ENCODE peak calls at places on chromosomes 2 and 18, in six cellular contexts. O is IMR-90, I is HCT116, T is GM12878, V is OCI-LY7, W is mesenchymal stem cell. G is an unnamed sample.

GRCh38 chr2:12284487-12284886 is 432.2 kb upstream of the TRIB2 start:
- DNase-seq in O (peak; percentile 60), I (no peak), T (no peak), V (no peak), W (peak; percentile 57), G (no peak)

GRCh38 chr18:63321291-63321690 is 1.7 kb upstream of the BCL2 start:
- DNase-seq in O (no peak), I (no peak), T (no peak), V (no peak), W (no peak), G (no peak)

GRCh38 chr18:75779450-75779849 is 351.9 kb upstream of the SMIM21 start:
- DNase-seq in O (no peak), I (no peak), T (no peak), V (no peak), W (no peak), G (no peak)

GRCh38 chr2:70663411-70663810 is 104.6 kb downstream of the ADD2 start:
- DNase-seq in O (no peak), I (no peak), T (no peak), V (no peak), W (no peak), G (no peak)

GRCh38 chr2:137525644-137526190 is 438.6 kb upstream of the HNMT start:
- DNase-seq in O (no peak), I (no peak), T (no peak), V (no peak), W (no peak), G (no peak)

GRCh38 chr2:196336715-196337617 is 165.6 kb upstream of the STK17B start:
- DNase-seq in O (peak; percentile 58), I (no peak), T (peak; percentile 12), V (peak; percentile 49), W (peak; percentile 56), G (peak; percentile 9)

GRCh38 chr18:76767954-76768353 is 54.4 kb upstream of the ZNF236 start:
- DNase-seq in O (no peak), I (no peak), T (no peak), V (no peak), W (no peak), G (no peak)

GRCh38 chr2:15668611-15669305 is 77.1 kb downstream of the DDX1 start:
- DNase-seq in O (peak; percentile 33), I (no peak), T (no peak), V (no peak), W (peak; percentile 54), G (no peak)

GRCh38 chr2:133884739-133885381 is 316.6 kb upstream of the NCKAP5 start:
- DNase-seq in O (peak; percentile 51), I (no peak), T (no peak), V (peak; percentile 32), W (no peak), G (no peak)

GRCh38 chr2:196170681-196171247 is 614 bp downstream of the STK17B start:
- DNase-seq in O (peak; percentile 60), I (no peak), T (no peak), V (peak; percentile 63), W (peak; percentile 68), G (peak; percentile 17)

GRCh38 chr2:65164379-65165023 is 34.6 kb upstream of the RAB1A start:
- DNase-seq in O (peak; percentile 19), I (no peak), T (no peak), V (no peak), W (no peak), G (no peak)

GRCh38 chr2:62586981-62587380 is 81.0 kb upstream of the TMEM17 start:
- DNase-seq in O (peak; percentile 87), I (no peak), T (peak; percentile 32), V (no peak), W (peak; percentile 46), G (no peak)

GRCh38 chr2:42969231-42970150 is 177.1 kb upstream of the HAAO start:
- DNase-seq in O (peak; percentile 92), I (no peak), T (no peak), V (no peak), W (peak; percentile 79), G (no peak)

GRCh38 chr2:71071681-71072398 is 3.4 kb downstream of the NAGK start:
- DNase-seq in O (no peak), I (no peak), T (peak; percentile 94), V (peak; percentile 82), W (no peak), G (no peak)

GRCh38 chr2:54341656-54342055 is 85.6 kb upstream of the TSPYL6 start:
- DNase-seq in O (no peak), I (no peak), T (no peak), V (peak; percentile 26), W (no peak), G (no peak)

GRCh38 chr18:79738041-79738461 is 58.4 kb downstream of the CTDP1 start:
- DNase-seq in O (no peak), I (no peak), T (no peak), V (no peak), W (no peak), G (no peak)

GRCh38 chr2:120471166-120471565 is 125.2 kb downstream of the INHBB start:
- DNase-seq in O (no peak), I (no peak), T (no peak), V (no peak), W (no peak), G (no peak)

GRCh38 chr2:222424281-222424728 is at the start of gene SGPP2:
- DNase-seq in O (no peak), I (no peak), T (no peak), V (no peak), W (no peak), G (no peak)

GRCh38 chr2:18118703-18119102 is 240.2 kb downstream of the KCNS3 start:
- DNase-seq in O (peak; percentile 36), I (no peak), T (no peak), V (no peak), W (no peak), G (no peak)

GRCh38 chr2:54903736-54904554 is 146.3 kb downstream of the RTN4 start:
- DNase-seq in O (peak; percentile 99), I (peak; percentile 96), T (no peak), V (no peak), W (peak; percentile 98), G (no peak)

GRCh38 chr2:164146478-164146877 is 410.7 kb upstream of the FIGN start:
- DNase-seq in O (peak; percentile 28), I (no peak), T (no peak), V (no peak), W (no peak), G (no peak)

GRCh38 chr2:99598435-99598834 is 108.6 kb upstream of the REV1 start:
- DNase-seq in O (no peak), I (no peak), T (no peak), V (no peak), W (no peak), G (no peak)

GRCh38 chr2:121774216-121774615 is 18.8 kb downstream of the TSN start:
- DNase-seq in O (no peak), I (no peak), T (no peak), V (no peak), W (no peak), G (no peak)

GRCh38 chr2:43106767-43107527 is 119.5 kb downstream of the ZFP36L2 start:
- DNase-seq in O (no peak), I (no peak), T (peak; percentile 33), V (peak; percentile 60), W (no peak), G (peak; percentile 84)

DNA sequence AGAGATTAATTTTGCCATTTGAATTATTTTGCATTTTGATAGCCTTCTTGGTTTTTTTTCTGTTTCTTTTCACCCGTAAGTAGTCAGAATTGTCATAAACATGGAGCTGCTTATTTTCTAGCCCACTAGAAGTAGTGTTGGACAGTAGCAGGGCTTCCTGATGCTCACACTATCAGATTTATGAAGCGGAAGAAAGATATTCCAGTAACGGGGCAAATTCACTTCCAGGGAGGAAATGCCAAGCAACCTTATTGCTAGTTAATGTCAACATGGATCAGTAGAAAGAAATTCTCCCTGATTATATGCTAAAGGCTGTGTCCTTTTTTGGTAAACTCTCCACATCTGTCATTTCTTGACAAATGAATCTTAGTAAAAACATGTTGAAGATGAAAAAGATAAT is 19.2 kb upstream of the ADAM23 start:
- DNase-seq in O (no peak), I (no peak), T (no peak), V (no peak), W (peak; percentile 56), G (no peak)
- H2AFZ ChIP-seq in O (no peak overlapping the region), I (no peak overlapping the region), T (no peak overlapping the region), V (no peak overlapping the region), W (no peak overlapping the region), G (no peak overlapping the region)

GRCh38 chr2:129400825-129401224 is 578.6 kb upstream of the RAB6C start:
- DNase-seq in O (no peak), I (no peak), T (no peak), V (peak; percentile 0), W (no peak), G (no peak)
- H2AFZ ChIP-seq in O (no peak overlapping the region), I (no peak overlapping the region), T (no peak overlapping the region), V (no peak overlapping the region), W (no peak overlapping the region), G (no peak overlapping the region)

DNA sequence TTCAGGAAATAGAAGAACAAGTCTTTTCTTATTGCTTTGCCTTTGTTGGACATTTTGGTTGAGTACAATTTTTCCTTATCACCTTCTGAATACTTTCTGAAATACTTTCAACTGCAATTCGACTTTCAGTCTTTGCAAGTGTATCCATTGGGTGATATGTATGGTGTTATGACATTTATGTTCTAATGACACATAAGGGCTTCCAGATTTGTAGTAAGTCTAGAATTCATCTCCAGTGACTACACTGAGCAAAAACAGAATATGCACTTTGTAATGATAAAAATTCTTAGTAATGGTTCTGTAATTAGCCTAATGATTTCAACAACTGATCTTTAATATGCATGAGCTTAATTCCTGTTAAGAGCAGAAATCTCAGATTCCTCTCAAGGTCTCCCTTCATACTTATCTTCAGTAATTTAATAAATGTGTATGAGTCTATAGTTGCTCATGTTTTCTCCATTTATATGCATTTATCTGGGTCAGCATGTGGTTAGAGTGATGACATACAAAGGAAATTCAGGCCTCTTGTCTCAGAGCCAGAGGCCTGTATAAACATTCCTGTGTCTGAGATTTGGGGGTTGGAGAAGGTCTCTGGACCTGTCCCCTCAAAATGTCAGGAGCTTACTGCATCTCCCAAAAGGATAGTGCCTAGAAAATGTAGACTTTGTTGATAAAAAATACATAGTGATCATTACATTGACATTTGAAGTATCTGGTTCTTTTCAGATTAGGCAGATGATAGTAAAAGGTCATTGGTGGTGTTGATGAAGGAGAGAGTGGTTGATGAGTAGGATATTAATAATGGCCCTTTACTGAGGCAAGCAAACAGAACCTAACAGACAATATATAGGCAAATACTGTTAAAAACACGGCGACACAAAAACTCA is 114.9 kb downstream of the QPCT start:
- DNase-seq in O (peak; percentile 89), I (no peak), T (no peak), V (no peak), W (peak; percentile 79), G (no peak)
- H2AFZ ChIP-seq in O (no peak overlapping the region), I (no peak overlapping the region), T (no peak overlapping the region), V (no peak overlapping the region), W (no peak overlapping the region), G (no peak overlapping the region)

DNA sequence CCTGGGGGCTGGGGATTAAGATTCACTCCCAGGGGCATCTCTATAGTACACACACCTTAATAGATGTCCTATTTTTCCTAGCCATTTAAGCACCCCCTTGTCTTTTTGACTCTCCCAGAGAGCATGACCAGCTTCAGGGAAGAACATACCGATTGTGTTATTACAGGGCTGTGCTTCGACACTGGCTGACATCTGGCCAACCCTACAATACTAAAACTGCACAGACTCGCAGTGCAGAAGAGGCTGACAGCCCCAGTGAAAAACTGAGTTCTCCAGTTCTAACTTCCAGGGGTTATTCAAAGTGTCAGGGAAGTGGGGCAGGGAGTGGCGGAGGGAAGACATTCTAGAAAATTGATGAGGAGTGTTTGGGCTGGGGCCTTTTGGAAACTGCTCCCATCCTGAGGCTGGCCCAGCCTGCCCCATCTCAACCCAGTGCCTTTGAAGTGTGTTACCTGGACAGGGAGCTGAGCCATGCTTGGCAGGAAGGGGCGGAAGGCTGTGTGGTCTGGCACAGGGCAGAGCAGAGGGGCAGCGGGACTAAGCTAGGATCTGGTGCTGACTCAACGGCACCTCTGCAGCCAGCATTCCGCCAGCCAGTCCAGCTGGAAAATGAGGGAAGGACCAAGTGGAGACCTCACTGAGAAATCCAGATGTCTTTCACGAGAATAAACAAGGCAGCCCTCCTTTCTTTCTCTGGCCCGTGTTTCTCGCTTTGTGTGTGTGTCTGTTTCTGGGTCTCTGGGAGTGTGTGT is 15.4 kb upstream of the IGFBP5 start:
- DNase-seq in O (peak; percentile 69), I (no peak), T (no peak), V (no peak), W (peak; percentile 84), G (no peak)
- H2AFZ ChIP-seq in O (peak overlapping the region; percentile 38), I (no peak overlapping the region), T (no peak overlapping the region), V (no peak overlapping the region), W (peak overlapping the region; percentile 64), G (peak overlapping the region; percentile 56)

G was measured in neuronal stem cell.